ENCODE peak calls at places on chromosomes 12 and 14, in nine cellular contexts. Y is HS-5; K is HuH-7.5; M is lower lobe of right lung; G is stimulated activated CD4-positive, alpha-beta T cell treated with anti-CD3 and anti-CD28 coated beads, Interleukin-1b, Interleukin-23, amount 100 ng/mL, for 24 hours; F is D341Med; P is A549; L is frontal cortex; C is germinal center. Q is an unnamed sample.

GRCh38 chr14:37901978-37902377 is 305.7 kb upstream of the SSTR1 start:
- DNase-seq in L (no peak), M (no peak), P (no peak), C (no peak), G (no peak), K (no peak), F (no peak), Y (peak), Q (no peak)

GRCh38 chr12:47408171-47408871 is 297.5 kb downstream of the RPAP3 start:
- DNase-seq in F (no peak), K (peak), M (no peak), G (no peak), L (no peak), Y (no peak), P (peak), C (peak), Q (peak)

GRCh38 chr12:14920475-14921126 is 17.7 kb downstream of the ERP27 start:
- DNase-seq in G (no peak), C (no peak), F (no peak), K (no peak), Y (no peak), L (no peak), M (no peak), P (no peak), Q (no peak)

GRCh38 chr12:52581481-52581880 is 7.8 kb upstream of the KRT74 start:
- DNase-seq in F (no peak), M (no peak), K (no peak), C (no peak), P (peak), Y (no peak), G (no peak), L (no peak), Q (no peak)

GRCh38 chr12:104526320-104526719 is 69.6 kb downstream of the CHST11 start:
- DNase-seq in F (no peak), P (no peak), L (no peak), M (no peak), C (no peak), G (no peak), Y (no peak), K (no peak), Q (no peak)

GRCh38 chr12:64582111-64582510 is 28.2 kb upstream of the RASSF3 start:
- DNase-seq in M (no peak), C (no peak), F (no peak), L (no peak), K (no peak), G (no peak), Y (no peak), P (no peak), Q (no peak)

GRCh38 chr14:37172024-37172869 is at the start of gene SLC25A21:
- DNase-seq in L (peak), F (peak), K (peak), P (peak), G (no peak), Y (no peak), M (peak), C (peak), Q (no peak)

GRCh38 chr14:64388533-64389243 is 535 bp downstream of the MTHFD1 start:
- DNase-seq in K (no peak), Y (peak), C (peak), F (no peak), G (no peak), P (no peak), M (no peak), L (peak), Q (peak)

GRCh38 chr12:27105746-27106536 is 23.6 kb upstream of the C12orf71 start:
- DNase-seq in P (no peak), M (no peak), C (no peak), K (no peak), F (no peak), Y (no peak), G (no peak), L (no peak), Q (peak)

GRCh38 chr14:76537912-76538647 is 162.1 kb downstream of the ESRRB start:
- DNase-seq in P (no peak), K (no peak), G (no peak), L (no peak), M (no peak), F (no peak), C (no peak), Y (no peak), Q (no peak)

GRCh38 chr12:76018111-76018510 is 13.5 kb downstream of the PHLDA1 start:
- DNase-seq in F (no peak), C (no peak), K (no peak), Y (no peak), L (no peak), P (peak), M (no peak), G (no peak), Q (no peak)

GRCh38 chr12:88145567-88146347 is 3.6 kb downstream of the TMTC3 start:
- DNase-seq in M (no peak), L (no peak), G (no peak), K (no peak), Y (no peak), C (no peak), F (no peak), P (no peak), Q (no peak)

GRCh38 chr12:388547-389137 is 478 bp downstream of the KDM5A start:
- DNase-seq in P (peak), G (peak), L (no peak), F (no peak), C (no peak), M (peak), Y (no peak), K (peak), Q (peak)